ENCODE peak calls at places on chromosomes 1 and 21, in four cellular contexts. K, T, F and M are unnamed samples.
A peak's percentile ranks its signal among the peaks of the same experiment; 100 is the strongest.

GRCh38 chr1:186841599-186841998 is 12.8 kb downstream of the PLA2G4A start:
- DNase-seq in K (no peak), T (no peak), F (no peak), M (no peak)

GRCh38 chr1:24541711-24542346 is 14.1 kb upstream of the NCMAP start:
- DNase-seq in K (no peak), T (no peak), F (no peak), M (no peak)

GRCh38 chr1:181522864-181523263 is 39.5 kb downstream of the CACNA1E start:
- DNase-seq in K (no peak), T (no peak), F (no peak), M (no peak)

GRCh38 chr1:56985857-56986256 is 20.0 kb upstream of the C8B start:
- DNase-seq in K (no peak), T (no peak), F (no peak), M (no peak)

GRCh38 chr1:11550664-11551283 is 71.8 kb downstream of the DISP3 start:
- DNase-seq in K (peak; percentile 56), T (peak; percentile 75), F (no peak), M (peak; percentile 81)

GRCh38 chr21:41361786-41362604 is at the start of gene MX2:
- DNase-seq in K (no peak), T (peak; percentile 85), F (no peak), M (peak; percentile 25)

GRCh38 chr1:24384251-24385090 is 29.1 kb downstream of the STPG1 start:
- DNase-seq in K (no peak), T (no peak), F (no peak), M (peak; percentile 80)

GRCh38 chr21:36657999-36658398 is 40.9 kb upstream of the SIM2 start:
- DNase-seq in K (no peak), T (no peak), F (no peak), M (no peak)

GRCh38 chr1:157521056-157521455 is 31.3 kb downstream of the FCRL5 start:
- DNase-seq in K (no peak), T (no peak), F (no peak), M (no peak)

GRCh38 chr1:12456979-12457378 is 161.0 kb downstream of the DHRS3 start:
- DNase-seq in K (no peak), T (no peak), F (no peak), M (peak; percentile 78)

GRCh38 chr1:229068266-229069043 is 202.5 kb upstream of the RAB4A start:
- DNase-seq in K (no peak), T (peak; percentile 41), F (no peak), M (no peak)

GRCh38 chr1:65393345-65393744 is 27.1 kb upstream of the LEPR start:
- DNase-seq in K (no peak), T (no peak), F (no peak), M (peak; percentile 62)

GRCh38 chr21:44418876-44419230 is 36.5 kb upstream of the LRRC3 start:
- DNase-seq in K (no peak), T (no peak), F (no peak), M (no peak)

GRCh38 chr1:108811611-108812010 is 45.3 kb downstream of the AKNAD1 start:
- DNase-seq in K (no peak), T (no peak), F (no peak), M (no peak)

GRCh38 chr21:27104749-27105439 is 138.0 kb upstream of the ADAMTS5 start:
- DNase-seq in K (no peak), T (no peak), F (no peak), M (peak; percentile 22)

GRCh38 chr21:44919913-44920693 is 596 bp downstream of the ITGB2 start:
- DNase-seq in K (no peak), T (no peak), F (peak; percentile 73), M (no peak)

GRCh38 chr1:6475381-6476133 is 9.6 kb upstream of the TNFRSF25 start:
- DNase-seq in K (no peak), T (no peak), F (peak; percentile 93), M (no peak)

GRCh38 chr1:105934806-105935205 is 1121.7 kb upstream of the PRMT6 start:
- DNase-seq in K (no peak), T (no peak), F (no peak), M (no peak)

DNA sequence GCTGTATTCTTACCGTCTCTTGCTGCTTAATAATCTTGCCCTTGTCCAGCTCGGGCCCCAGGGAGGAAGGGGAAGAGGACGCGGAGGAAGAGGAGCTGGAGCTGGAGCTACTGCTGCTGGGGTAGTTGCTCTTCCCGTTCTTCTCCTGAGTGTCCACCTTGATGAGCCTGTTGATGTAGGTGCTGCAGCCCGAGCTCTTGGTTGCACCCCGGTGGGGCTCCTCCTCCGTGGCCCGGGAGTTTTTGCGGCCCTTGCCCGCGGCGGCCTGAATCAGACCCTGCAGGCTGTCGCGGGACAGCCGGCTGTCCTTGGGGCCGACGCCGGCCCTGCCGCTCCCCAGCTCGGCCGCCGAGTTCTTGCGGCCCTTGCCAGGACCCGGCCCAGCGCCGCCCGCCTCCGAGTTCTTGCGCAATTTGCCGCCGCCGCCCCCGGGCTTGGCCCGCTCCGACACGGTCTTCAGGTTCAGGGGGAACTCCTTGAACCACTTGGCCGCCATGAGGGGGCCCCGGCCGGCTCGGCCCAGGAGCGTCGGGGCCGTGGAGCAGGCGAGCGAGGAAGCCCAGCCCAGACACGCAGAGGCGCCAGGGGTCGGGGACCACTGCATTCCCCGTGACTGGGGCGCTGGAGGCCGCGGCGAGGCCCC is 475 bp upstream of the TDRD10 start:
- DNase-seq in K (no peak), T (peak; percentile 36), F (peak; percentile 87), M (no peak)
- H3K4me3 ChIP-seq in K (peak overlapping the region; percentile 58), T (peak overlapping the region; percentile 67), F (peak overlapping the region; percentile 37), M (no peak overlapping the region)

DNA sequence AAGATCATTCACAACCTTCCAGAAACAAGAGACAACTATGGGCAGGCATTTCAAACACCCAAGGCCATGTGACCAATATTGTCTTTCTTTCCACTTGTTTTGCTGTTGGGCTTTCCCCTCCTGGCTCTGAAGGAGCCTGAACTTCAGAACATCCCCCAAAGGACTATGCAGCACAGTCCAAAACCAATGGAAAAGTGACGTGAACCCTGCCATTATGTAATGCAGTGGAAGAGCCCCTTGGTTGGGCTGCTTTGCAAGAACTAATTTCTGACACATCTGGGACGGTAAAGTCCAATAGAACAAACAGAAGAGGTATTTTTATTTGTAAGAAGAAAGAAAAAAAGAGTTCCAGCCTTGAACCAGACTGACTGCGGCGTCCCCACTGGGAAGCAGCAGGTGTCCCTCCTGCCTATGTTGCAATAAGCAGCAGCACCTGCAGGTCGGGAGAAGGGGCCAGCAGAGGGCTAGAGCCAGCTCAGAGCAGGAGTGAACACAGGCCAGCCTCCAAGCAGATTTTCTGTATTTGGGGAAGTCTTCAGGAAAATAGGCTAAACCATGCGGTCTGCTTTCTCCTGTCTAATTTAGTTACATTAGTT is 116.7 kb downstream of the CDC7 start:
- DNase-seq in K (peak; percentile 41), T (peak; percentile 44), F (peak; percentile 81), M (peak; percentile 32)
- TF ChIP-seq CTCF in K (peak; percentile 57), T (peak; percentile 42), F (no peak), M (peak; percentile 25)

GRCh38 chr1:111654839-111655238 is 35.2 kb downstream of the RAP1A start:
- DNase-seq in K (no peak), T (no peak), F (no peak), M (no peak)
- H3K4me3 ChIP-seq in K (no peak overlapping the region), T (no peak overlapping the region), F (no peak overlapping the region), M (no peak overlapping the region)

GRCh38 chr1:26882696-26883095 is 7.4 kb downstream of the GPN2 start:
- DNase-seq in K (no peak), T (no peak), F (no peak), M (no peak)

GRCh38 chr1:26890467-26890796 is 349 bp upstream of the GPN2 start:
- DNase-seq in K (no peak), T (no peak), F (no peak), M (no peak)

GRCh38 chr1:26889580-26890466 is at the start of gene GPN2:
- DNase-seq in K (no peak), T (peak; percentile 80), F (peak; percentile 94), M (peak; percentile 74)

GRCh38 chr1:26887125-26887524 is 3.0 kb downstream of the GPN2 start:
- DNase-seq in K (no peak), T (no peak), F (no peak), M (peak; percentile 47)
- TF ChIP-seq CTCF in K (peak; percentile 43), T (peak; percentile 26), F (peak; percentile 37), M (peak; percentile 66)

GRCh38 chr1:178868700-178869099 is 2.2 kb downstream of the ANGPTL1 start:
- DNase-seq in K (no peak), T (no peak), F (no peak), M (no peak)
- H3K4me3 ChIP-seq in K (peak overlapping the region; percentile 35), T (peak overlapping the region; percentile 12), F (no peak overlapping the region), M (no peak overlapping the region)

DNA sequence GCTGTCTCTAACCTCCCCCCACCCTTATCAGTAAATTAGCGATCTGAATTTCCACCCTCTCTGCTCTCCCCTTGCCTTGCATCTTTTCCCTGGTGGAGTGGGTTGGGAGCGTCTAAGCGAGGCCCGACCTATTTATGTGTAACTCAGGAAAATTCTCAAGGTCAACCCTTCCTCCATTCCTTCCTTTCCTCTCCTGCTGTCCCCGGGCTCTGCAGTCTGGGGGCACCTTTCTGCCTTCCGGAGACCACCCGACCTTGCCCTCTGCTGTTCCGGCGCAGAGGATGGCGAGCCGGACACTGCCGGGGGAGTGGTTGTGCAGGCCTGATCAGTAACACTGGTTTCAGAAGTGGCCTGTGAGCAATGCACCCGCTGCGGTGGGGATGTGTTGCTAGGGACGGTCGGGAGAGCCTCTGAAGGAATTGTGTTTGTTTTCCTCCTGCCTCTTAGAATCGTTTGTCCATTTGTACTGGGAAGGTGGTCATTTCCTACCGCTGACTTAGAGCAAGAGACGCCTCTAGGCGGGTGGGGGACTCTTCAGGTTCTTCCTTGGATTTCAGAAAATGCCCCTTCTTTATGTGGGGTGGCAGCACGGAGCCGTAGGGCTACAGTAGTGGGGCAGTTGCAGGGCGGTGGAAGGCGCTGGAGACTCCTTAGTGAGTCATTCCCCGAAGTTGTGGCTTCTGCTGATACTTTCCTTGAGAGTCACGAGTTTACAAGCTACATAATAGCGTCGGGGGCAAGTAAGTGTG is 543 bp downstream of the MGST3 start:
- DNase-seq in K (no peak), T (peak; percentile 40), F (peak; percentile 84), M (peak; percentile 88)
- TF ChIP-seq CTCF in K (no peak), T (no peak), F (no peak), M (peak; percentile 7)

GRCh38 chr1:207822602-207823451 is 71.0 kb downstream of the CD46 start:
- DNase-seq in K (no peak), T (peak; percentile 94), F (no peak), M (no peak)

GRCh38 chr1:207822124-207822601 is 70.3 kb downstream of the CD46 start:
- DNase-seq in K (no peak), T (no peak), F (no peak), M (no peak)

GRCh38 chr1:207824691-207825090 is 72.8 kb downstream of the CD46 start:
- DNase-seq in K (no peak), T (no peak), F (no peak), M (no peak)

GRCh38 chr1:207823880-207824566 is 72.2 kb downstream of the CD46 start:
- DNase-seq in K (peak; percentile 39), T (peak; percentile 85), F (peak; percentile 80), M (peak; percentile 94)

DNA sequence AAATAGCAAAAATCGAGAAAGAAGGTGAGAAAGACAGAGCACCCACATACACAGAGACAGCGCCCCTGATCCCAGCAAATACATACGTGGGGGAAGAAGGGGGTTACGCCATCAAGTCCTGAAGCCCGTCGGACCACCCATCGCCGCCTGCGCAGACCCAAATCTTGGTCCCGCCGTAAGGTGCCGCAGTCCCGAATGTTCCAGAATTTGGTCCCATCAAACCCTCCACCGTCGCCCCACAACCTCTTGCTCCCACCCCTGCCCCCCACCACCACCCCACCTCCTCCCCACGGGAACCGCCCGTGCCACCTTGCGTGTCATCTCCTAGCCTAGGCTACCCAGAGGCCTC is 71.7 kb downstream of the CD46 start:
- DNase-seq in K (no peak), T (no peak), F (no peak), M (no peak)
- H3K4me3 ChIP-seq in K (no peak overlapping the region), T (peak overlapping the region; percentile 66), F (peak overlapping the region; percentile 38), M (peak overlapping the region; percentile 1)